ENCODE peak calls at places on chromosomes 12 and 14, in ten cellular contexts. Q is transverse colon, S is NCI-H460, L is ovary, H is smooth muscle cell of the brain vasculature, Z is RWPE1, C is left lung, X is NCI-H1092 treated with DMSO at 0.1 percent for 48 hours, W is RPMI7951, U is heart right ventricle. M is an unnamed sample.

GRCh38 chr12:66409195-66409871 is 107.0 kb downstream of the HELB start:
- DNase-seq in U (no peak), S (peak), C (no peak), H (peak), L (no peak), W (peak), X (peak), Q (no peak), Z (no peak), M (peak)

GRCh38 chr12:48601013-48601756 is 31.3 kb upstream of the LALBA start:
- DNase-seq in W (peak), Q (no peak), H (no peak), C (no peak), S (no peak), L (no peak), Z (no peak), U (no peak), X (no peak), M (peak)

GRCh38 chr12:41190360-41190759 is 2.2 kb downstream of the PDZRN4 start:
- DNase-seq in Z (no peak), H (no peak), C (no peak), X (peak), L (no peak), W (no peak), U (no peak), S (peak), Q (no peak), M (no peak)

GRCh38 chr12:32515137-32515860 is 115.9 kb downstream of the FGD4 start:
- DNase-seq in W (no peak), L (no peak), Z (no peak), Q (no peak), S (no peak), X (peak), C (no peak), U (no peak), H (no peak), M (no peak)

GRCh38 chr14:101495827-101496778 is 65.2 kb upstream of the DIO3 start:
- DNase-seq in Q (peak), L (peak), H (no peak), S (no peak), W (no peak), U (no peak), Z (no peak), X (no peak), C (peak), M (no peak)

GRCh38 chr14:68391292-68392014 is 401.4 kb downstream of the ZFP36L1 start:
- DNase-seq in S (no peak), H (no peak), W (peak), L (peak), C (no peak), Z (no peak), Q (no peak), X (no peak), U (no peak), M (peak)

GRCh38 chr14:76136476-76137160 is 15.1 kb upstream of the GPATCH2L start:
- DNase-seq in W (no peak), U (no peak), C (no peak), H (no peak), Z (no peak), S (no peak), L (no peak), Q (no peak), X (no peak), M (no peak)

GRCh38 chr12:62629971-62630739 is 163.5 kb downstream of the MON2 start:
- DNase-seq in Z (no peak), X (no peak), H (no peak), W (no peak), C (no peak), L (no peak), U (no peak), Q (no peak), S (no peak), M (no peak)

GRCh38 chr14:57816568-57817284 is 49.2 kb downstream of the SLC35F4 start:
- DNase-seq in H (no peak), Z (peak), X (no peak), S (no peak), W (peak), L (no peak), C (no peak), Q (no peak), U (no peak), M (no peak)

GRCh38 chr12:109134186-109134917 is 18.0 kb downstream of the ACACB start:
- DNase-seq in U (peak), H (no peak), X (no peak), Q (no peak), W (peak), L (no peak), C (no peak), Z (peak), S (peak), M (peak)

GRCh38 chr14:25570483-25570882 is 520.5 kb upstream of the STXBP6 start:
- DNase-seq in S (no peak), H (no peak), C (no peak), U (no peak), Z (no peak), Q (no peak), X (peak), L (no peak), W (no peak), M (no peak)

GRCh38 chr12:65533177-65533883 is 254.8 kb downstream of the MSRB3 start:
- DNase-seq in Z (no peak), Q (no peak), C (no peak), L (no peak), W (peak), U (no peak), H (no peak), S (no peak), X (no peak), M (no peak)

GRCh38 chr12:67669217-67669924 is 20.8 kb downstream of the DYRK2 start:
- DNase-seq in Q (no peak), Z (no peak), C (no peak), W (no peak), X (no peak), U (no peak), S (no peak), L (no peak), H (no peak), M (no peak)

GRCh38 chr14:23053426-23053825 is 3.9 kb downstream of the CDH24 start:
- DNase-seq in W (no peak), H (no peak), C (no peak), U (no peak), Z (no peak), Q (no peak), X (no peak), L (no peak), S (no peak), M (no peak)

GRCh38 chr14:25431211-25432076 is 381.5 kb upstream of the STXBP6 start:
- DNase-seq in H (no peak), L (no peak), C (no peak), X (peak), Z (no peak), W (peak), Q (peak), S (peak), U (no peak), M (no peak)